ENCODE peak calls at places on chromosomes 16 and 17, in four cellular contexts. E is A549, G is GM12878, X is K562. I is an unnamed sample.
A peak's percentile ranks its signal among the peaks of the same experiment; 100 is the strongest.

GRCh38 chr16:21104124-21104860 is 46.4 kb downstream of the DNAH3 start:
- DNase-seq in E (no peak), G (no peak), X (no peak), I (no peak)

GRCh38 chr16:55678061-55678935 is 22.5 kb downstream of the SLC6A2 start:
- DNase-seq in E (no peak), G (no peak), X (no peak), I (no peak)

GRCh38 chr17:40938981-40939380 is 1.5 kb upstream of the KRT23 start:
- DNase-seq in E (no peak), G (no peak), X (no peak), I (no peak)

GRCh38 chr17:48470388-48471034 is 40.5 kb upstream of the SKAP1 start:
- DNase-seq in E (peak; percentile 28), G (no peak), X (no peak), I (no peak)

GRCh38 chr16:25198021-25198420 is 18.7 kb upstream of the AQP8 start:
- DNase-seq in E (peak; percentile 18), G (no peak), X (no peak), I (peak; percentile 29)

GRCh38 chr17:44884941-44885340 is 14.3 kb downstream of the EFTUD2 start:
- DNase-seq in E (no peak), G (no peak), X (no peak), I (no peak)

GRCh38 chr16:57028086-57028485 is 38.7 kb downstream of the NLRC5 start:
- DNase-seq in E (no peak), G (no peak), X (no peak), I (no peak)

GRCh38 chr16:27379919-27380318 is 22.1 kb upstream of the IL21R start:
- DNase-seq in E (no peak), G (no peak), X (no peak), I (no peak)

GRCh38 chr16:9197957-9198661 is 106.7 kb downstream of the HAPSTR1 start:
- DNase-seq in E (no peak), G (no peak), X (no peak), I (no peak)

GRCh38 chr17:62140376-62140775 is 75.3 kb upstream of the MED13 start:
- DNase-seq in E (no peak), G (no peak), X (no peak), I (no peak)

GRCh38 chr17:80730739-80731138 is 186.1 kb downstream of the RPTOR start:
- DNase-seq in E (no peak), G (no peak), X (no peak), I (no peak)

GRCh38 chr16:14307059-14307531 is 236.0 kb downstream of the MRTFB start:
- DNase-seq in E (no peak), G (no peak), X (no peak), I (no peak)
- TF ChIP-seq POLR2AphosphoS2 in E (no peak), G (no peak), X (no peak), I (no peak)

DNA sequence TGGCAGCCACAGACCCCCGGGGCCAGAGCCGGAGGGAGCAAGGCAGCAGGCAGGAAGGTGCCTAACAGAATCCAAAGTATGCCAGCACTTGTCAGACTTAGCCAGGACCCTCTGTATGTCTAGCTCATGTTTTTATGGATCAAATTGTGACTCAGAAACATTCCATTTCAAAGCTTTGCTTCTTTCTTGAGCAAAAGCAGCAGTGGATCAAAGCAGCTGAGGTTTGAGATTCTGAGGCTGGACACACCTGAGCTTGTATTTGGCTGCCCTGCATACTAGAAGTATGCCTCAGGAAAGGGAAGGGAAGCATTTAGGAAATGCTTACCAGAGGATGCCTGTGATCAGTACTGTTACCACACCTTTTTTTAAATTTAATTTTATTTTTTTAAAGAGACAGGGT is 5.7 kb upstream of the MYO1C start:
- DNase-seq in E (no peak), G (no peak), X (no peak), I (no peak)
- H3K27ac ChIP-seq in E (no peak overlapping the region), G (no peak overlapping the region), X (no peak overlapping the region), I (no peak overlapping the region)

DNA sequence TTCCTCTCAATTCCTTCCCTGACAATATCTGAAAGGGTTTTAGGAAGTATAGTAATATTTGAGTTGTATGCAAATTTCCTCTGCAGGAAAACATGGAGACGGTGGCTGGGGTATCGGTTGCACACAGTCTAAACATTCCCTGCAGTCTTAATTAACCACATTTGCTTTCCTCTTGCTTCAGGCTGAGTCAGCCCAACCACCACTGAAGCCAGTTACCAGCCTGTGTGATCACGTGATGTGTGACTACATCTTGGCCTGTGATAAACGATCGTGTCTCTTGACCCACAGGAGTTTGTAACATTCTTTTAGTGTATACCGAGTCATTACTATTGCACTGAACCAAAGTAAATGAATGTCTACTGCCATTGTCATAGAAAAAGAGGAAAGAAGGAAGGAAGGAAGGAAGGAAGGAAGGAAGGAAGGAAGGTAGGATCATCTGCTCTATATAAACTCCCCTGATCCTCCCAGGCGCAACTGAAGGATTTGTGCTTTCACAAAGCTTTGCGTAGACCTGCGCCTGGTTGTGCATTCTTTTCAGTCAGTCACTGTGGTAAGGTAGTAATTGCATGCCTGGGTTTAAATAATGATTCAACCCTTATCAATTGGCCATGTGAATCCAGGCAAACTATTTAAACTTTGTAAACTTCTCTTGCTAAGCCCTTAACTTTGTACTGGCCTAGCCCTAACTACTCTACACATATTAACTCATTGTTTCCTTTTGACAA is 280.6 kb upstream of the SALL1 start:
- DNase-seq in E (peak; percentile 30), G (no peak), X (no peak), I (no peak)
- TF ChIP-seq POLR2AphosphoS2 in E (no peak), G (no peak), X (no peak), I (no peak)

DNA sequence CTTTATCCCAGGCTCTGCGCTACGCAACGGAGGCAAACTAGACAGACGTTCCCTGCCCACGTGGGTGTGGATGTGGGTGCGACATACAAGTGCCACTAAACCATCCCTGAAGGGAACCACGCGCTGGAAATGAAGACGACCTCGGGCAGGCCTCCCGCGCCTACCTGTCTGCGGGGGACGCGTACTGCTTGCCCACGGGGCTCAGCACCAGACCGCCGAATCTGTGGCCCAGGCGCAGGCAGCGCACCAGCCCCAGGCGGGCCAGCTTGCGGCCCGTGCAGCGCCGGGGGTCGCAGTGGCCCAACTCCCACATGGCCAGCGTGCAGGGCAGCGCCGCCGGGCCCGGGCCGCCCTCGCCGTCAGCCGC is 480 bp downstream of the TSR3 start:
- DNase-seq in E (no peak), G (no peak), X (no peak), I (no peak)
- H3K27ac ChIP-seq in E (peak overlapping the region; percentile 92), G (peak overlapping the region; percentile 59), X (peak overlapping the region; percentile 49), I (peak overlapping the region; percentile 40)

DNA sequence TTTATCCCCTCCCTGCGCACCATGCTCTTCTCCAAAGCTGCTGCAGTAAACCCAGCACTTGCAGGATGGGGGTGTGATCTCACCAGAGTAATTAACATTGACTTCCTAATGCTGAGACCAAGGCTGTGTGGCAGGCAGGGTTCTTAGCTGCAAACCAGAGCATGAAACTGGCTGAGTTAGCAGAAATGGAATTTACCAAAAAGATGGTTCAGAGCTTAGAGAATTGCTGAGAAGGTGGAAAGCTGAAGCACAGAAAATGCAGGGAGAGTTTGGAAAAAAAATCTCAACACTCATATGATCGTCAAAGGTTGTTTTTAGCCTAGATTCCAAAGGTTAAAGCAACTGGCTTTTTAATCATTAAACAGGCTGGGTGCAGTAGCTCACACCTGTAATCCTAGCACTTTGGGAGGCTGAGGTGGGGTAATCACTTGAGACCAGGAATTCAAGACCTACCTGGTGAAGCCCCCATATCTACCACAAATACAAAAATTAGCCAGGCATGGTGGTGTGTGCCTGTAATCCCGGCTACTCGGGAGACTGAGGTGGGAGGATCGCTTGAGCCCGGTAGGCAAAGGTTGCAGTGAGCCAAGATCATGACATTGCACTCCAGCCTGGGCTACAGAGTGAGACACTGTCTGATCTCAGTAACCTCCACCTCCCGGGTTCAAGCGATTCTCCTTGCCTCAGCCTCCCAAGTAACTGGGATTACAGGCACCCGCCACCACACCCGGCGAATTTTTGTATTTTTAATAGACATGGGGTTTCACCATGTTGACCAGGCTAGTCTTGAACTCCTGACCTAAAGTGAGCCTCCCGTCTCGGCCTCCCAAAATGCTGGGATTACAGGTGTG is 6.0 kb upstream of the TXNDC11 start:
- DNase-seq in E (no peak), G (no peak), X (no peak), I (peak; percentile 93)
- TF ChIP-seq POLR2AphosphoS2 in E (no peak), G (no peak), X (no peak), I (no peak)

DNA sequence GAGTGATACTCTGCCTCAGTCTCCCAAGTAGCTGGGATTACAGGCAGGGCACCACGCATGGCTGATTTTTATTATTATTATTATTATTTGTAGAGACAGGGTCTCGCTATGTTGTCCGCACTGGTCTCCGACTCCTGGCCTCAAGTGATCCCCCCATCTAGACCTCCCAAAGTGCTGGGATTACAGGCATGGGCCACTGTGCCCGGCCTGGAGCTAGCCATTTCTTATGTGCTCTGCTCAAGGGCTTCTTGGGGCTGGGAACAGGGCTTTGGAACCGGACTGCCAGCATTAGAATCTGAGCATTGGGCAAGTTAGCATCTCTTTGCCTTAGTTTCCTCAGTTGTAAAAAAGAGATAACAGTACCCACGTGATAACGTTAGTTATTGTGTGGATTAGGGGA is 111.3 kb downstream of the C16orf78 start:
- DNase-seq in E (no peak), G (no peak), X (no peak), I (no peak)
- H3K27ac ChIP-seq in E (no peak overlapping the region), G (no peak overlapping the region), X (no peak overlapping the region), I (no peak overlapping the region)